ENCODE peak calls at places on chromosomes 16 and 17, in four cellular contexts. I is K562, U is SK-N-SH, S is HepG2. Q is an unnamed sample.

GRCh38 chr16:84599528-84600202 is 18.2 kb downstream of the COTL1 start:
- DNase-seq in I (no peak), U (peak), S (peak), Q (no peak)

GRCh38 chr17:44502598-44503079 is 567 bp downstream of the GPATCH8 start:
- DNase-seq in S (no peak), U (no peak), I (peak), Q (no peak)

GRCh38 chr17:36629252-36629847 is 28.0 kb downstream of the MRM1 start:
- DNase-seq in U (peak), S (peak), I (peak), Q (peak)

GRCh38 chr16:1057252-1057932 is 15.2 kb upstream of the SSTR5 start:
- DNase-seq in I (peak), S (no peak), U (peak), Q (no peak)

GRCh38 chr17:6640536-6641373 is at the start of the genes KIAA0753 and TXNDC17:
- DNase-seq in I (peak), S (peak), U (peak), Q (peak)

GRCh38 chr16:66728117-66728787 is 23.2 kb downstream of the DYNC1LI2 start:
- DNase-seq in U (peak), I (peak), S (peak), Q (peak)

GRCh38 chr16:79334127-79334526 is 266.4 kb downstream of the MAF start:
- DNase-seq in U (no peak), S (peak), I (peak), Q (no peak)

GRCh38 chr17:31580331-31581021 is 189.0 kb downstream of the RAB11FIP4 start:
- DNase-seq in S (no peak), U (no peak), I (no peak), Q (no peak)

GRCh38 chr17:79741401-79741750 is 10.6 kb downstream of the ENPP7 start:
- DNase-seq in U (no peak), S (no peak), I (no peak), Q (no peak)
- H3K4me2 ChIP-seq in U (peak), S (peak), I (no peak), Q (peak)

DNA sequence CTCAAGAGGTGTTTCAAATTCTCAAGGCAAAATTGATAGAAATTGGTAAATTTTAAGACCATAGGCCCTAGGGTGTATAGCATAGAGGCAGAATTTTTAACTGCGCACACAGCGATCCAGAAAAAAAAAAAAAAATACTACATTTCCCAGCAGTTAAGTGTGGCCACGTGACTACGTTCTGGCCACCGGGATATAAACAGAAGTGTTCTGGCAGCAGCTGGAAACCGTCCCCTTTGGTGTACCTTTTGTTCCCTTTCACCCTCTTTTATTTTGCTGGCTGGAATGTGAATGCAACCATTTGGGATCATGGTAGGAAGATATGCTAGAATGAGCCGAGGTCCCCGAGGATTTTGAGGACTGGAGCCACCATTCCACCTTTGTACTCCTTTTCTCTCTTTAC is 52.7 kb upstream of the AKAP1 start:
- DNase-seq in U (no peak), S (no peak), I (no peak), Q (no peak)
- H3K27ac ChIP-seq in U (no peak), S (no peak), I (no peak), Q (no peak)

DNA sequence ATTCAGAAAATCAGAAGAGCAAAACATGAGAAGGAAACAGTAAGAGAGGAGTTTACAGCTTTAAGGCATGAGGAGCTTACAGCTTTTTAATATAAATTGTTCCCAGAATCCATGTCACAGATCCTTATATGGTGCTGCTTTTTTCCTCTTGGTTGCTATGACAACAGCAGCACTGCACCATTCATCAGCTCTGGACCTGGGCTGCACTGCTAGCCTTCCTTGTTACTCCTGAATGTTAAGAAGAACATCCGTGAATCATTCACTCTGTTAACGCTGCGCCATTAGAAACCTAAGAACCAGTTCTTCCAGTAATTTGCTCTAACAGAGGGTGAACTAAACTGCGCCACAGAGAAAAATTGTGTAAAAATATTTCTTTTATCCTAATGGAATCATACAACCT is 150.9 kb downstream of the TANC2 start:
- DNase-seq in U (peak), S (no peak), I (peak), Q (no peak)
- TF ChIP-seq SIN3A in U (peak), S (no peak), I (no peak), Q (no peak)

DNA sequence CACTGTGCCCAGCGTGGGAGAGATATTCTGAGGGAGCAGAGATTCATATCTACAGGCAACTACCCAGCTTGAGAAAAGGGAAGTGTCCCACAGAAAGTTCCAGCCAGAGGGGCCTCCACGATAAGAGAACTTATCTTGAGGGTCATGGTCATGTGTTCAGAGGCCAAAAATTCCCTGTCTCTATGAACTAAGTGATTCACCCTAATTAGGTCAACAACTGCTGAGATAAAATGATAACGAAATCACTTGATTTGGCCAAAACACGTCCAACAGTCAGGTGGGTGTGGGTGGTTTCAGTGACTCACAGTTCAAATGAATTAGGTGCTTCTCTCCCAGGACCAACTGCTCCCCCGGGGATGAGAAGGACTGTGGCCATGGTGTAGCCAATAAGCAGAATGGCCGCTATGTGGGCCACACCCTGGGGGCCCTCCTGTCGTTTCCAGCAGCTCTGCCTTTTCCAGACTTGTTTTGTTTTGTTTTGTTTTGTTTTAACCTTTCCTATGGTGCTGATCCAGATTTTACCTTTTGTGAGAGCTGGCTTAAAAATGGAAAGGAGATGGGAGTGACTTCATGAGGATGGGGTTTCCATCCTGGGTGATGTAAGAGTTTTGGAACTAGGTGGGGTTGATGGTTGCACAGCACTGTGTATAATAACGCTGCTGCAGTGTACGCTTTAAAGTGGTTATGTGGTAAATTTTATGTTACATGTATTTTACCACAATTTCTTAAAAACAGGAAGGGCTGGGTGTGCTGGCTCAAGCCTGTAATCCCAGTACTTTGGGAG is 8.7 kb downstream of the DNAI2 start:
- DNase-seq in I (peak), U (no peak), S (peak), Q (no peak)
- H3K4me2 ChIP-seq in I (peak), U (no peak), S (no peak), Q (peak)

GRCh38 chr16:12672986-12673385 is 130.7 kb downstream of the CPPED1 start:
- DNase-seq in I (no peak), U (no peak), S (no peak), Q (no peak)
- H3K27ac ChIP-seq in I (no peak), U (no peak), S (no peak), Q (no peak)

GRCh38 chr17:33291248-33292183 is 1.6 kb downstream of the ASIC2 start:
- DNase-seq in I (peak), S (no peak), U (peak), Q (no peak)

GRCh38 chr17:33292981-33293867 is at the start of gene ASIC2:
- DNase-seq in I (peak), U (peak), S (no peak), Q (no peak)

GRCh38 chr17:33292184-33292980 is 713 bp downstream of the ASIC2 start:
- DNase-seq in I (peak), U (peak), S (no peak), Q (no peak)

GRCh38 chr17:33288954-33289353 is 4.1 kb downstream of the ASIC2 start:
- DNase-seq in I (no peak), U (no peak), S (no peak), Q (no peak)

GRCh38 chr17:33290156-33290697 is 2.9 kb downstream of the ASIC2 start:
- DNase-seq in S (no peak), U (no peak), I (no peak), Q (no peak)
- TF ChIP-seq SIN3A in S (no peak), U (no peak), I (no peak), Q (no peak)

GRCh38 chr17:27809555-27809954 is 9.2 kb upstream of the NOS2 start:
- DNase-seq in U (no peak), I (no peak), S (no peak), Q (no peak)
- H3K4me2 ChIP-seq in U (no peak), I (no peak), S (no peak), Q (no peak)

GRCh38 chr17:61335845-61336655 is 63.6 kb upstream of the TBX2 start:
- DNase-seq in S (peak), U (peak), I (no peak), Q (no peak)
- H3K27ac ChIP-seq in S (peak), U (peak), I (no peak), Q (no peak)

DNA sequence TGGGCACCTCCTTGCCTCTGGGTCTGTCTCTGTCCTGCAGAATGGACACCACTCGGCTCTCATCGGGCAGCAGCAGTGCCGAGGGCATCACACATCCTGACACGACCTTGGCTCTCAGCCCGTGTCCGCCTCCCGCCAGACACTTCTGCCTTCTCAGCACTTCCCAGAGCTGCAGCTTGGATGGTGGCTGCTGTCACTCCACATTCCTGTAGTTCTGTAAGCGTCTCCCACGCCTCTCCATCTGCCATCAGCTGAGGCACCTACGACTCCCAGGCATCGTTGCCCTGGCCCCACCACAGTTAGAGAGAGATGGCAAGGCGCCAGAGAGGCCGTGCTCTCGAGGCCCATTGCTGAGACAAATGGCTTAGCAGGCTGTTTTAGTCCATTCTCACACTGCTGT is 195.9 kb upstream of the CHMP6 start:
- DNase-seq in U (peak), I (no peak), S (no peak), Q (no peak)
- TF ChIP-seq SIN3A in U (no peak), I (no peak), S (no peak), Q (no peak)

GRCh38 chr16:25013751-25014499 is 1.2 kb downstream of the ARHGAP17 start:
- DNase-seq in S (no peak), U (no peak), I (no peak), Q (no peak)

GRCh38 chr16:25014500-25015147 is 545 bp downstream of the ARHGAP17 start:
- DNase-seq in U (peak), S (peak), I (peak), Q (no peak)

GRCh38 chr16:25011891-25012499 is 3.2 kb downstream of the ARHGAP17 start:
- DNase-seq in I (no peak), U (no peak), S (no peak), Q (no peak)

GRCh38 chr16:25012525-25012991 is 2.6 kb downstream of the ARHGAP17 start:
- DNase-seq in I (no peak), S (no peak), U (no peak), Q (no peak)

GRCh38 chr16:25013049-25013448 is 2.1 kb downstream of the ARHGAP17 start:
- DNase-seq in S (no peak), U (no peak), I (no peak), Q (no peak)
- H3K4me2 ChIP-seq in S (peak), U (peak), I (no peak), Q (peak)

Q was measured in HCT116.